ENCODE peak calls at places on chromosomes 5 and 9, in seven cellular contexts. One of them, this sample, is unnamed.

GRCh38 chr5:159833846-159834245 is 82.4 kb upstream of the ADRA1B start:
- DNase-seq in esophagus squamous epithelium: no peak
- DNase-seq in neural crest cell: no peak
- DNase-seq in NB4: peak; percentile 33
- DNase-seq in effector memory CD8-positive, alpha-beta T cell: no peak
- DNase-seq in GM20000: no peak
- DNase-seq in tibial nerve: no peak
- DNase-seq in this sample: no peak

GRCh38 chr9:97629136-97629535 is 4.0 kb downstream of the TSTD2 start:
- DNase-seq in esophagus squamous epithelium: no peak
- DNase-seq in tibial nerve: no peak
- DNase-seq in NB4: no peak
- DNase-seq in GM20000: no peak
- DNase-seq in neural crest cell: no peak
- DNase-seq in effector memory CD8-positive, alpha-beta T cell: no peak
- DNase-seq in this sample: no peak

GRCh38 chr5:51889703-51890102 is 506.5 kb downstream of the ISL1 start:
- DNase-seq in tibial nerve: no peak
- DNase-seq in effector memory CD8-positive, alpha-beta T cell: no peak
- DNase-seq in esophagus squamous epithelium: no peak
- DNase-seq in neural crest cell: no peak
- DNase-seq in GM20000: no peak
- DNase-seq in NB4: no peak
- DNase-seq in this sample: no peak

GRCh38 chr5:50963647-50964584 is 297.5 kb downstream of the PARP8 start:
- DNase-seq in effector memory CD8-positive, alpha-beta T cell: no peak
- DNase-seq in tibial nerve: no peak
- DNase-seq in GM20000: no peak
- DNase-seq in esophagus squamous epithelium: no peak
- DNase-seq in neural crest cell: peak; percentile 5
- DNase-seq in NB4: peak; percentile 16
- DNase-seq in this sample: no peak

GRCh38 chr9:90102292-90102901 is 497.6 kb downstream of the GADD45G start:
- DNase-seq in tibial nerve: peak; percentile 43
- DNase-seq in effector memory CD8-positive, alpha-beta T cell: peak; percentile 55
- DNase-seq in NB4: peak; percentile 83
- DNase-seq in esophagus squamous epithelium: peak; percentile 17
- DNase-seq in neural crest cell: peak; percentile 60
- DNase-seq in GM20000: peak; percentile 87
- DNase-seq in this sample: peak; percentile 79

GRCh38 chr9:20728493-20729220 is 44.6 kb downstream of the FOCAD start:
- DNase-seq in neural crest cell: no peak
- DNase-seq in effector memory CD8-positive, alpha-beta T cell: no peak
- DNase-seq in GM20000: no peak
- DNase-seq in esophagus squamous epithelium: no peak
- DNase-seq in NB4: no peak
- DNase-seq in tibial nerve: no peak
- DNase-seq in this sample: no peak

GRCh38 chr9:113573303-113573958 is 109.9 kb downstream of the RGS3 start:
- DNase-seq in effector memory CD8-positive, alpha-beta T cell: no peak
- DNase-seq in GM20000: no peak
- DNase-seq in esophagus squamous epithelium: no peak
- DNase-seq in neural crest cell: no peak
- DNase-seq in tibial nerve: no peak
- DNase-seq in NB4: no peak
- DNase-seq in this sample: peak; percentile 12

GRCh38 chr9:28770827-28771226 is 1197.5 kb upstream of the C9orf72 start:
- DNase-seq in esophagus squamous epithelium: no peak
- DNase-seq in NB4: no peak
- DNase-seq in tibial nerve: no peak
- DNase-seq in effector memory CD8-positive, alpha-beta T cell: no peak
- DNase-seq in GM20000: no peak
- DNase-seq in neural crest cell: no peak
- DNase-seq in this sample: no peak

GRCh38 chr5:78927657-78928282 is 57.3 kb downstream of the ARSB start:
- DNase-seq in NB4: no peak
- DNase-seq in esophagus squamous epithelium: no peak
- DNase-seq in neural crest cell: no peak
- DNase-seq in tibial nerve: no peak
- DNase-seq in GM20000: no peak
- DNase-seq in effector memory CD8-positive, alpha-beta T cell: no peak
- DNase-seq in this sample: no peak

GRCh38 chr5:77850536-77851228 is 74.5 kb upstream of the TBCA start:
- DNase-seq in tibial nerve: no peak
- DNase-seq in GM20000: no peak
- DNase-seq in esophagus squamous epithelium: no peak
- DNase-seq in neural crest cell: no peak
- DNase-seq in effector memory CD8-positive, alpha-beta T cell: no peak
- DNase-seq in NB4: no peak
- DNase-seq in this sample: no peak

GRCh38 chr9:4618700-4619099 is 43.4 kb upstream of the PLPP6 start:
- DNase-seq in NB4: peak; percentile 47
- DNase-seq in GM20000: no peak
- DNase-seq in tibial nerve: no peak
- DNase-seq in effector memory CD8-positive, alpha-beta T cell: no peak
- DNase-seq in neural crest cell: no peak
- DNase-seq in esophagus squamous epithelium: no peak
- DNase-seq in this sample: no peak

GRCh38 chr5:143249851-143250250 is 153.6 kb downstream of the NR3C1 start:
- DNase-seq in NB4: no peak
- DNase-seq in tibial nerve: no peak
- DNase-seq in esophagus squamous epithelium: no peak
- DNase-seq in GM20000: no peak
- DNase-seq in neural crest cell: no peak
- DNase-seq in effector memory CD8-positive, alpha-beta T cell: no peak
- DNase-seq in this sample: no peak